ENCODE peak calls at places on chromosome 17, in ten cellular contexts. H is activated CD4-positive, alpha-beta T cell treated with anti-CD3 and anti-CD28 coated beads for 36 hours; B is glutamatergic neuron; J is stimulated activated naive CD8-positive, alpha-beta T cell treated with anti-CD3 and anti-CD28 coated beads, Interleukin-15, Interleukin-2, amounts not matched to agents 100 U/mL and 50 U/mL, for 24 hours; A is adrenal gland; P is SW480; R is HCEC 1CT; M is mucosa of descending colon; T is CD8-positive, alpha-beta T cell; V is stimulated activated CD4-positive, alpha-beta T cell treated with anti-CD3 and anti-CD28 coated beads, Interleukin-1b, Interleukin-23, amount 100 ng/mL, for 24 hours. Q is an unnamed sample.

GRCh38 chr17:81337449-81337848 is 42.3 kb upstream of the SLC38A10 start:
- DNase-seq in P (no peak), J (no peak), V (no peak), B (peak; percentile 26), H (no peak), R (no peak), T (no peak), A (peak; percentile 74), M (peak; percentile 74), Q (no peak)

GRCh38 chr17:81010935-81011334 is 19.3 kb downstream of the CHMP6 start:
- DNase-seq in H (no peak), A (no peak), P (no peak), T (no peak), B (no peak), V (no peak), R (no peak), M (no peak), J (no peak), Q (no peak)

GRCh38 chr17:49434821-49435581 is 20.3 kb upstream of the PHB1 start:
- DNase-seq in B (peak; percentile 47), H (peak; percentile 66), T (peak; percentile 9), V (peak; percentile 23), P (peak; percentile 70), M (peak; percentile 66), R (peak; percentile 38), J (peak; percentile 61), A (peak; percentile 63), Q (peak; percentile 67)

GRCh38 chr17:60525347-60525623 is 757 bp downstream of the APPBP2 start:
- DNase-seq in A (peak; percentile 21), P (peak; percentile 26), H (no peak), M (peak; percentile 44), B (no peak), R (no peak), J (no peak), V (no peak), T (no peak), Q (peak; percentile 23)

GRCh38 chr17:58338907-58339774 is 10.5 kb upstream of the TSPOAP1 start:
- DNase-seq in T (no peak), R (peak; percentile 83), P (peak; percentile 71), J (peak; percentile 89), M (peak; percentile 63), H (peak; percentile 90), A (peak; percentile 59), V (no peak), B (peak; percentile 82), Q (no peak)

GRCh38 chr17:36931697-36932382 is 5.4 kb upstream of the LHX1 start:
- DNase-seq in A (peak; percentile 47), T (no peak), J (no peak), M (no peak), B (no peak), R (no peak), H (no peak), P (no peak), V (no peak), Q (no peak)

GRCh38 chr17:63356275-63356905 is 89.7 kb downstream of the CYB561 start:
- DNase-seq in P (peak; percentile 21), V (no peak), J (no peak), A (peak; percentile 65), M (no peak), T (no peak), B (no peak), H (no peak), R (peak; percentile 95), Q (peak; percentile 28)

GRCh38 chr17:34781071-34781470 is 180.2 kb downstream of the CCT6B start:
- DNase-seq in A (no peak), M (no peak), R (no peak), B (no peak), T (no peak), J (no peak), H (no peak), V (no peak), P (no peak), Q (no peak)

GRCh38 chr17:60743812-60744211 is 66.2 kb downstream of the BCAS3 start:
- DNase-seq in R (peak; percentile 40), A (no peak), H (no peak), J (no peak), P (peak; percentile 84), B (no peak), M (peak; percentile 15), T (no peak), V (no peak), Q (no peak)

GRCh38 chr17:37067555-37068111 is 118.9 kb downstream of the AATF start:
- DNase-seq in M (peak; percentile 79), P (peak; percentile 90), R (peak; percentile 82), A (peak; percentile 96), B (no peak), V (no peak), H (no peak), J (no peak), T (no peak), Q (no peak)

GRCh38 chr17:32881054-32881453 is 4.1 kb upstream of the MYO1D start:
- DNase-seq in P (no peak), H (no peak), A (no peak), M (no peak), J (no peak), R (no peak), B (no peak), T (no peak), V (no peak), Q (no peak)

GRCh38 chr17:10875984-10876555 is 38.2 kb upstream of the PIRT start:
- DNase-seq in V (peak; percentile 11), M (peak; percentile 73), A (peak; percentile 43), R (no peak), B (peak; percentile 78), H (peak; percentile 59), T (no peak), J (peak; percentile 44), P (peak; percentile 48), Q (peak; percentile 68)

GRCh38 chr17:40063034-40063765 is 435 bp downstream of the THRA start:
- DNase-seq in A (peak; percentile 61), B (peak; percentile 69), J (peak; percentile 35), T (no peak), V (no peak), M (peak; percentile 59), P (no peak), R (no peak), H (peak; percentile 50), Q (no peak)

GRCh38 chr17:75032896-75033294 is 13.9 kb downstream of the ATP5PD start:
- DNase-seq in T (no peak), P (no peak), R (no peak), J (no peak), A (peak; percentile 55), B (no peak), H (no peak), M (peak; percentile 37), V (no peak), Q (peak; percentile 43)

GRCh38 chr17:48603959-48604769 is 622 bp downstream of the HOXB6 start:
- DNase-seq in M (peak; percentile 77), H (no peak), T (no peak), V (no peak), B (no peak), P (no peak), A (peak; percentile 81), R (peak; percentile 58), J (no peak), Q (no peak)

GRCh38 chr17:57629470-57629869 is 115.6 kb downstream of the CCDC182 start:
- DNase-seq in R (no peak), M (no peak), J (no peak), P (no peak), A (no peak), H (no peak), B (no peak), T (no peak), V (no peak), Q (no peak)

GRCh38 chr17:19398301-19399181 is 11.6 kb upstream of the MFAP4 start:
- DNase-seq in T (no peak), M (peak; percentile 90), J (no peak), H (no peak), V (no peak), P (peak; percentile 43), R (peak; percentile 83), A (peak; percentile 60), B (no peak), Q (no peak)

GRCh38 chr17:19464033-19465026 is 53.3 kb downstream of the RNF112 start:
- DNase-seq in H (no peak), A (peak; percentile 64), V (no peak), J (no peak), B (no peak), T (no peak), R (no peak), M (peak; percentile 27), P (no peak), Q (peak; percentile 64)

GRCh38 chr17:29158096-29158495 is 22.1 kb downstream of the MYO18A start:
- DNase-seq in B (no peak), H (no peak), R (no peak), M (no peak), V (no peak), T (no peak), P (no peak), J (no peak), A (no peak), Q (no peak)

GRCh38 chr17:82750241-82750905 is 1.5 kb upstream of the TBCD start:
- DNase-seq in T (no peak), J (no peak), H (peak; percentile 20), V (no peak), M (no peak), B (peak; percentile 33), P (no peak), R (no peak), A (no peak), Q (peak; percentile 23)